ENCODE peak calls at places on chromosomes 6 and 20, in seven cellular contexts. One of them, this sample, is unnamed.

GRCh38 chr6:46095251-46095650 is 34.5 kb upstream of the ENPP4 start:
- DNase-seq in MM.1S: no peak
- DNase-seq in stromal cell of bone marrow: no peak
- DNase-seq in ureter: no peak
- DNase-seq in GM10248: no peak
- DNase-seq in pancreas: no peak
- DNase-seq in stimulated activated CD4-positive, alpha-beta T cell treated with anti-CD3 and anti-CD28 coated beads, Interleukin-1b, Interleukin-23, amount 100 ng/mL, for 4 hours: no peak
- DNase-seq in this sample: no peak

GRCh38 chr6:147105786-147106185 is 98.4 kb upstream of the STXBP5 start:
- DNase-seq in GM10248: no peak
- DNase-seq in MM.1S: no peak
- DNase-seq in stimulated activated CD4-positive, alpha-beta T cell treated with anti-CD3 and anti-CD28 coated beads, Interleukin-1b, Interleukin-23, amount 100 ng/mL, for 4 hours: no peak
- DNase-seq in stromal cell of bone marrow: no peak
- DNase-seq in ureter: no peak
- DNase-seq in pancreas: no peak
- DNase-seq in this sample: no peak

GRCh38 chr6:157597461-157598312 is 216.7 kb downstream of the ZDHHC14 start:
- DNase-seq in stromal cell of bone marrow: no peak
- DNase-seq in ureter: peak
- DNase-seq in pancreas: no peak
- DNase-seq in GM10248: peak
- DNase-seq in stimulated activated CD4-positive, alpha-beta T cell treated with anti-CD3 and anti-CD28 coated beads, Interleukin-1b, Interleukin-23, amount 100 ng/mL, for 4 hours: no peak
- DNase-seq in MM.1S: peak
- DNase-seq in this sample: no peak

GRCh38 chr20:52959125-52959524 is 13.0 kb upstream of the TSHZ2 start:
- DNase-seq in MM.1S: no peak
- DNase-seq in ureter: no peak
- DNase-seq in pancreas: no peak
- DNase-seq in GM10248: no peak
- DNase-seq in stimulated activated CD4-positive, alpha-beta T cell treated with anti-CD3 and anti-CD28 coated beads, Interleukin-1b, Interleukin-23, amount 100 ng/mL, for 4 hours: no peak
- DNase-seq in stromal cell of bone marrow: no peak
- DNase-seq in this sample: no peak

GRCh38 chr6:6689413-6690143 is 101.1 kb downstream of the LY86 start:
- DNase-seq in stromal cell of bone marrow: peak
- DNase-seq in stimulated activated CD4-positive, alpha-beta T cell treated with anti-CD3 and anti-CD28 coated beads, Interleukin-1b, Interleukin-23, amount 100 ng/mL, for 4 hours: no peak
- DNase-seq in MM.1S: no peak
- DNase-seq in ureter: no peak
- DNase-seq in pancreas: no peak
- DNase-seq in GM10248: no peak
- DNase-seq in this sample: no peak

GRCh38 chr6:24140572-24140971 is 14.6 kb downstream of the NRSN1 start:
- DNase-seq in stimulated activated CD4-positive, alpha-beta T cell treated with anti-CD3 and anti-CD28 coated beads, Interleukin-1b, Interleukin-23, amount 100 ng/mL, for 4 hours: no peak
- DNase-seq in stromal cell of bone marrow: no peak
- DNase-seq in GM10248: no peak
- DNase-seq in ureter: no peak
- DNase-seq in MM.1S: no peak
- DNase-seq in pancreas: no peak
- DNase-seq in this sample: no peak

GRCh38 chr6:26304213-26305096 is 60.5 kb upstream of the BTN3A2 start:
- DNase-seq in MM.1S: peak
- DNase-seq in stromal cell of bone marrow: no peak
- DNase-seq in stimulated activated CD4-positive, alpha-beta T cell treated with anti-CD3 and anti-CD28 coated beads, Interleukin-1b, Interleukin-23, amount 100 ng/mL, for 4 hours: no peak
- DNase-seq in GM10248: peak
- DNase-seq in ureter: no peak
- DNase-seq in pancreas: no peak
- DNase-seq in this sample: peak

GRCh38 chr6:152356016-152356415 is 281.1 kb downstream of the SYNE1 start:
- DNase-seq in pancreas: no peak
- DNase-seq in ureter: no peak
- DNase-seq in GM10248: no peak
- DNase-seq in stimulated activated CD4-positive, alpha-beta T cell treated with anti-CD3 and anti-CD28 coated beads, Interleukin-1b, Interleukin-23, amount 100 ng/mL, for 4 hours: no peak
- DNase-seq in stromal cell of bone marrow: no peak
- DNase-seq in MM.1S: no peak
- DNase-seq in this sample: peak

GRCh38 chr6:116070990-116071389 is 10.3 kb upstream of the FRK start:
- DNase-seq in stimulated activated CD4-positive, alpha-beta T cell treated with anti-CD3 and anti-CD28 coated beads, Interleukin-1b, Interleukin-23, amount 100 ng/mL, for 4 hours: no peak
- DNase-seq in ureter: no peak
- DNase-seq in GM10248: no peak
- DNase-seq in stromal cell of bone marrow: no peak
- DNase-seq in pancreas: no peak
- DNase-seq in MM.1S: no peak
- DNase-seq in this sample: no peak

GRCh38 chr6:85675030-85675819 is 32.5 kb upstream of the SYNCRIP start:
- DNase-seq in GM10248: no peak
- DNase-seq in MM.1S: no peak
- DNase-seq in ureter: no peak
- DNase-seq in stimulated activated CD4-positive, alpha-beta T cell treated with anti-CD3 and anti-CD28 coated beads, Interleukin-1b, Interleukin-23, amount 100 ng/mL, for 4 hours: no peak
- DNase-seq in pancreas: no peak
- DNase-seq in stromal cell of bone marrow: no peak
- DNase-seq in this sample: peak

GRCh38 chr6:13299909-13300308 is 28.4 kb downstream of the TBC1D7 start:
- DNase-seq in GM10248: no peak
- DNase-seq in ureter: no peak
- DNase-seq in MM.1S: no peak
- DNase-seq in stromal cell of bone marrow: no peak
- DNase-seq in pancreas: no peak
- DNase-seq in stimulated activated CD4-positive, alpha-beta T cell treated with anti-CD3 and anti-CD28 coated beads, Interleukin-1b, Interleukin-23, amount 100 ng/mL, for 4 hours: no peak
- DNase-seq in this sample: no peak

This sample was measured in iris pigment epithelial cell.